ENCODE peak calls at places on chromosomes 1 and 21, in nine cellular contexts. I is IMR-90, L is DND-41, A is spleen, N is heart right ventricle, X is HL-60, R is ovary, Q is cardiac muscle cell, G is breast epithelium. Z is an unnamed sample.

GRCh38 chr1:232732344-232732910 is 72.8 kb upstream of the MAP10 start:
- DNase-seq in I (no peak), G (no peak), Q (no peak), R (no peak), L (no peak), X (no peak), A (no peak), N (no peak), Z (no peak)

GRCh38 chr1:213122514-213122929 is 71.5 kb downstream of the RPS6KC1 start:
- DNase-seq in I (peak), G (no peak), R (no peak), A (no peak), N (no peak), X (no peak), L (no peak), Q (peak), Z (peak)

GRCh38 chr1:179958359-179958758 is 3.7 kb downstream of the CEP350 start:
- DNase-seq in N (no peak), Q (no peak), L (no peak), G (no peak), X (no peak), R (no peak), I (no peak), A (no peak), Z (no peak)

GRCh38 chr21:35222541-35222941 is 173.4 kb upstream of the RUNX1 start:
- DNase-seq in L (peak), A (no peak), X (no peak), Q (no peak), I (no peak), N (no peak), G (no peak), R (no peak), Z (no peak)

GRCh38 chr1:156661932-156662587 is 15.1 kb downstream of the NES start:
- DNase-seq in L (no peak), A (no peak), G (no peak), Q (no peak), I (peak), X (no peak), N (no peak), R (no peak), Z (no peak)

GRCh38 chr1:156583821-156584622 is 4.5 kb downstream of the TTC24 start:
- DNase-seq in N (peak), A (no peak), I (peak), X (peak), L (peak), G (no peak), R (peak), Q (peak), Z (peak)

GRCh38 chr1:36128126-36128904 is 3.3 kb upstream of the COL8A2 start:
- DNase-seq in Q (no peak), A (no peak), I (peak), R (no peak), G (no peak), N (no peak), X (no peak), L (no peak), Z (no peak)

GRCh38 chr1:67688526-67689219 is 3.7 kb downstream of the GADD45A start:
- DNase-seq in X (no peak), L (no peak), N (no peak), I (no peak), Q (no peak), G (no peak), R (no peak), A (no peak), Z (no peak)

GRCh38 chr1:19081218-19081893 is 124.9 kb upstream of the IFFO2 start:
- DNase-seq in R (no peak), N (peak), A (no peak), L (no peak), G (no peak), Q (no peak), X (peak), I (peak), Z (peak)

GRCh38 chr1:200262326-200262965 is 147.4 kb downstream of the ZNF281 start:
- DNase-seq in G (no peak), X (no peak), I (no peak), N (no peak), L (peak), Q (no peak), A (no peak), R (no peak), Z (no peak)

GRCh38 chr1:167746988-167747655 is 25.3 kb downstream of the MPZL1 start:
- DNase-seq in A (no peak), N (no peak), R (no peak), I (no peak), L (no peak), X (no peak), Q (no peak), G (no peak), Z (no peak)

GRCh38 chr1:36408479-36408878 is 10.8 kb upstream of the LSM10 start:
- DNase-seq in R (no peak), N (no peak), G (no peak), L (no peak), A (no peak), I (peak), Q (no peak), X (no peak), Z (peak)

GRCh38 chr1:225447649-225448048 is 19.8 kb upstream of the LBR start:
- DNase-seq in X (no peak), G (no peak), L (peak), R (peak), A (no peak), I (peak), N (no peak), Q (no peak), Z (peak)

GRCh38 chr1:210262167-210262896 is 29.7 kb downstream of the SERTAD4 start:
- DNase-seq in N (peak), R (peak), L (no peak), I (peak), Q (no peak), G (no peak), A (no peak), X (no peak), Z (peak)

GRCh38 chr1:35708179-35708891 is 10.3 kb downstream of the C1orf216 start:
- DNase-seq in X (no peak), R (no peak), Q (no peak), A (no peak), G (no peak), L (peak), N (no peak), I (no peak), Z (peak)

GRCh38 chr1:27349784-27350672 is 8.2 kb downstream of the SYTL1 start:
- DNase-seq in X (no peak), G (peak), I (peak), L (no peak), Q (peak), R (peak), A (peak), N (peak), Z (peak)

GRCh38 chr1:215166886-215167285 is 84.3 kb downstream of the KCNK2 start:
- DNase-seq in R (no peak), X (no peak), I (peak), G (no peak), N (no peak), A (no peak), L (no peak), Q (no peak), Z (peak)

GRCh38 chr1:83024251-83024767 is 974.6 kb downstream of the TTLL7 start:
- DNase-seq in X (no peak), I (no peak), L (no peak), Q (no peak), A (no peak), R (no peak), G (no peak), N (no peak), Z (no peak)

GRCh38 chr1:246199086-246199485 is 308.0 kb downstream of the SMYD3 start:
- DNase-seq in X (no peak), Q (no peak), G (no peak), L (no peak), I (no peak), R (no peak), N (no peak), A (no peak), Z (peak)

GRCh38 chr1:941027-941587 is 17.4 kb downstream of the SAMD11 start:
- DNase-seq in Q (no peak), A (no peak), I (no peak), R (no peak), G (no peak), N (no peak), L (no peak), X (no peak), Z (no peak)

GRCh38 chr1:153470707-153471106 is 10.3 kb upstream of the S100A7 start:
- DNase-seq in N (no peak), I (no peak), A (no peak), Q (no peak), X (peak), G (no peak), L (no peak), R (no peak), Z (no peak)

GRCh38 chr1:170265234-170265633 is 119.5 kb downstream of the NTMT2 start:
- DNase-seq in L (no peak), X (no peak), G (no peak), A (no peak), N (no peak), Q (no peak), I (no peak), R (no peak), Z (no peak)

GRCh38 chr21:35226960-35227741 is 178.0 kb upstream of the RUNX1 start:
- DNase-seq in N (no peak), G (no peak), I (no peak), A (no peak), Q (no peak), X (no peak), L (peak), R (no peak), Z (no peak)

GRCh38 chr1:240572328-240572727 is 39.6 kb downstream of the GREM2 start:
- DNase-seq in R (no peak), G (no peak), A (no peak), X (no peak), I (no peak), L (no peak), N (no peak), Q (no peak), Z (no peak)

GRCh38 chr1:58062635-58063034 is 483.9 kb downstream of the OMA1 start:
- DNase-seq in A (no peak), I (no peak), X (no peak), Q (no peak), R (no peak), N (no peak), L (no peak), G (no peak), Z (no peak)

GRCh38 chr1:200373811-200374231 is 36.0 kb downstream of the ZNF281 start:
- DNase-seq in G (no peak), I (no peak), Q (no peak), R (no peak), X (no peak), L (no peak), N (no peak), A (no peak), Z (no peak)

GRCh38 chr1:112285808-112286207 is 110.2 kb upstream of the CTTNBP2NL start:
- DNase-seq in I (no peak), X (no peak), Q (no peak), R (no peak), G (no peak), L (no peak), A (no peak), N (no peak), Z (no peak)

GRCh38 chr1:37575692-37576091 is 19.0 kb downstream of the DNALI1 start:
- DNase-seq in I (peak), G (no peak), L (no peak), R (no peak), X (no peak), A (no peak), N (no peak), Q (no peak), Z (no peak)

GRCh38 chr1:18130356-18130755 is 22.8 kb downstream of the IGSF21 start:
- DNase-seq in L (no peak), X (no peak), N (no peak), I (no peak), G (no peak), A (no peak), R (no peak), Q (no peak), Z (no peak)

GRCh38 chr1:173353346-173353745 is 123.8 kb upstream of the PRDX6 start:
- DNase-seq in L (no peak), X (no peak), I (no peak), G (no peak), N (no peak), R (no peak), A (no peak), Q (no peak), Z (no peak)

GRCh38 chr1:68136187-68136586 is 85.8 kb upstream of the DIRAS3 start:
- DNase-seq in A (no peak), L (no peak), N (no peak), G (no peak), X (no peak), R (no peak), Q (no peak), I (peak), Z (no peak)

GRCh38 chr21:26032263-26032662 is 138.3 kb downstream of the APP start:
- DNase-seq in I (no peak), A (no peak), Q (no peak), X (no peak), N (no peak), G (no peak), R (no peak), L (no peak), Z (no peak)

GRCh38 chr1:115052454-115053083 is 22.9 kb downstream of the TSHB start:
- DNase-seq in Q (peak), X (peak), A (no peak), R (peak), L (peak), G (no peak), N (peak), I (peak), Z (peak)

GRCh38 chr21:27275294-27275927 is 308.5 kb upstream of the ADAMTS5 start:
- DNase-seq in L (no peak), Q (no peak), R (no peak), G (no peak), X (peak), A (no peak), N (no peak), I (peak), Z (peak)

GRCh38 chr1:56189946-56190920 is 389.1 kb downstream of the PLPP3 start:
- DNase-seq in X (no peak), A (no peak), G (no peak), L (no peak), R (no peak), N (peak), Q (peak), I (no peak), Z (peak)
- TF ChIP-seq CTCF in X (no peak), A (no peak), G (no peak), L (peak), R (no peak), N (peak), Q (peak), I (peak), Z (no peak)

GRCh38 chr1:103109291-103109920 is 1.1 kb upstream of the COL11A1 start:
- DNase-seq in G (no peak), Q (peak), L (no peak), X (no peak), A (no peak), I (no peak), R (no peak), N (no peak), Z (no peak)

GRCh38 chr1:103108525-103109150 is 316 bp upstream of the COL11A1 start:
- DNase-seq in X (no peak), N (no peak), G (no peak), I (no peak), L (no peak), R (no peak), Q (peak), A (no peak), Z (no peak)

GRCh38 chr1:103110701-103111100 is 2.4 kb upstream of the COL11A1 start:
- DNase-seq in Q (no peak), X (no peak), L (no peak), I (no peak), G (no peak), N (no peak), A (no peak), R (no peak), Z (no peak)

GRCh38 chr1:103106426-103107321 is 1.6 kb downstream of the COL11A1 start:
- DNase-seq in A (no peak), X (no peak), I (peak), G (no peak), Q (peak), L (no peak), R (peak), N (no peak), Z (peak)

DNA sequence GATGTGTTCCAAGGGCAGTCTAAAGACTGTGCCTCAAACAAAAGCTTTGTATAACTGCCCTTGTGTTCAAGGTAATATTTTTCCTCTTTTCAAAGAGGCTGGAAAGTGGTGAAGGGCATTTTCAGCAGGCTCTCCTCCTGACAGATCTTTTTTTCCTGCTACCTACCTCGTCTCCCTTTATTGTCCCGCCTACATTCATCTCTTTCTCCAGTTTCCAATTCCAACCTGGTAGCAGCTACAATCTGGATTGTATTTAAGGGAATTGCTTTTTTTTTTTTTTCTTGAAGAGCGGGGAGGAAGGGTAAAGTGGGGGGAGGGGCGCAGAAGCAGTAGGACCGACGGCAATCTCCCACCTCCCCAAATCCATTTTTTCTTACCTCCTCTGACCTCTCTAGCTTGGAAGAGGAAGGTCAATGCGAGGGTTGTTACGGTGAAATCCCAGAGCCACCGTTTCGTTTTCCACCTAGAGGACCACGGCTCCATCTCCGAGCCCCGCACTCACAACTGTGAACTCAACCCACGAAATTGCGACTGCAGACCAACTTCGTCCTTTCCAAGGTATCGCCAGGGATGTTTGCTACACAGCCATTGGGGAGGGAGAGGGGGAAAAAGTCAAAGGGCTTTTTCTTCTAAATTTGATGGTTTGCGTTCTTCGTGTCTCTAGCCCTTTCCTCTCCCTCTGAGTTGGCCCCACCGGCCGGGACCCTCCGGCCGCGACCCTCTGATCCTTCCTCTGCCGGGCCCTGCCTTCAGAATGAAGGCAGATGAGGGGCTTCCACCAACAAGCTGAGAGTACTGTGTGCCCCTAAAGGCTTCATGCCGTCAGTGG is at the start of gene COL11A1:
- DNase-seq in L (no peak), I (no peak), N (no peak), R (no peak), A (no peak), G (no peak), Q (peak), X (no peak), Z (no peak)
- H3K4me3 ChIP-seq in L (no peak), I (peak), N (no peak), R (peak), A (peak), G (peak), Q (peak), X (no peak), Z (peak)

GRCh38 chr1:176461576-176461975 is 1.4 kb upstream of the PAPPA2 start:
- DNase-seq in N (no peak), R (no peak), G (no peak), L (no peak), I (no peak), Q (no peak), A (no peak), X (no peak), Z (no peak)

GRCh38 chr1:176469450-176469985 is 6.5 kb downstream of the PAPPA2 start:
- DNase-seq in Q (peak), I (peak), X (no peak), G (no peak), N (no peak), A (no peak), L (no peak), R (no peak), Z (no peak)

GRCh38 chr1:176462671-176463225 is at the start of gene PAPPA2:
- DNase-seq in G (no peak), Q (no peak), X (no peak), I (no peak), A (no peak), N (no peak), R (no peak), L (no peak), Z (no peak)

GRCh38 chr1:176471338-176472121 is 8.6 kb downstream of the PAPPA2 start:
- DNase-seq in R (no peak), L (no peak), I (no peak), A (no peak), Q (no peak), G (no peak), N (no peak), X (no peak), Z (no peak)

DNA sequence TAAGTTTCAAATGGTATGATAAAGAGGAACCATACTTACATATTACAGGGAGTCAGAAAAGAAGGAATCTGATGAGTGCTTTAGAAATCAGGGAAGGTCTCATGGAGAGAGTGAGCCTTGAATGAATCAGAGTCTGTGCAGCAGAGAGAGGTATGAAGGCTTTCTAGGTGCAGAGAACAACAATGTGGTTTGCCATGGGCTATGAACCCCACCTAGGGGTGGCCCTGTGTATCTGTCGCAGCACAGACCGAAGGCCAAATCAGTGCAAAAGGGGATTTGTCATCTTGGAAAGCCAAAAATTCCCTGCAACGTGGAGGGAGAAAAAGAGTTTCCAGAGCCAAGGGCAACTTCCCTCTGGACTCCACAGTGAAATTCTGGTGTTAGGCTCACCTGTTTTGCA is 3.5 kb downstream of the PAPPA2 start:
- DNase-seq in R (no peak), Q (peak), X (no peak), N (no peak), L (peak), G (no peak), I (no peak), A (no peak), Z (no peak)
- TF ChIP-seq CTCF in R (no peak), Q (no peak), X (no peak), N (no peak), L (peak), G (no peak), I (peak), A (no peak), Z (no peak)

DNA sequence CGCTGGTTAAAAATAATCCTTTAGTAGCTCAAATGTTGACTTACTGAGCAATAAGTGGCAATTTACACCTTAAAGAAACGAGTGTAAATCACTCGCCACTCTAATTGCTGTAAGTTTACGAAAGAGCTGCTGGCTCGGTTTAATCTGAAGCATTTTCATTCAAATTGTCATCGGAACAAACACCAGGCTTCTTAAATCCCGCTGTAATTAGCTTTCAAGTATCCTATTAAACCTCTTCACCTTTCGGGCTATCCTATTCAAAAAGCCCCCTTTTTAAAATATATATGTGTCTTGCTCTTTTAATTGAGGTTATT is 1.6 kb downstream of the LHX8 start:
- DNase-seq in G (no peak), L (no peak), X (no peak), N (no peak), R (no peak), Q (no peak), I (no peak), A (no peak), Z (peak)
- H3K4me3 ChIP-seq in G (peak), L (no peak), X (no peak), N (no peak), R (no peak), Q (peak), I (no peak), A (peak), Z (peak)

GRCh38 chr1:64098856-64099606 is 104.4 kb upstream of the UBE2U start:
- DNase-seq in A (no peak), L (no peak), X (no peak), Q (no peak), I (no peak), G (no peak), N (no peak), R (no peak), Z (peak)

GRCh38 chr1:64095832-64096231 is 107.6 kb upstream of the UBE2U start:
- DNase-seq in Q (no peak), X (no peak), G (no peak), N (no peak), R (no peak), L (no peak), I (no peak), A (no peak), Z (no peak)

GRCh38 chr1:64097859-64098258 is 105.6 kb upstream of the UBE2U start:
- DNase-seq in G (no peak), A (no peak), X (no peak), N (no peak), Q (no peak), I (no peak), L (no peak), R (no peak), Z (no peak)

GRCh38 chr1:64100791-64101190 is 102.6 kb upstream of the UBE2U start:
- DNase-seq in G (no peak), N (no peak), X (no peak), R (no peak), L (no peak), A (no peak), Q (no peak), I (peak), Z (peak)

GRCh38 chr1:64098436-64098835 is 105.0 kb upstream of the UBE2U start:
- DNase-seq in N (no peak), R (no peak), L (no peak), A (no peak), I (no peak), G (no peak), Q (peak), X (no peak), Z (no peak)
- TF ChIP-seq CTCF in N (no peak), R (no peak), L (no peak), A (no peak), I (no peak), G (no peak), Q (no peak), X (no peak), Z (no peak)

Z was measured in foreskin fibroblast.